ENCODE peak calls at places on chromosomes 4 and X, in seven cellular contexts. U, S, Y, B, J, L and W are unnamed samples.

GRCh38 chr4:185318679-185319078 is 77.0 kb downstream of the LRP2BP start:
- DNase-seq in Y (no peak), J (no peak), B (no peak), L (no peak), S (peak), U (no peak), W (no peak)

GRCh38 chrX:138006176-138006575 is 440.2 kb downstream of the ZIC3 start:
- DNase-seq in U (no peak), B (no peak), S (no peak), Y (no peak), L (no peak), J (no peak), W (no peak)

GRCh38 chrX:49276671-49277519 is 7.3 kb downstream of the PPP1R3F start:
- DNase-seq in U (no peak), B (no peak), S (no peak), Y (no peak), L (no peak), J (no peak), W (no peak)

GRCh38 chr4:40656221-40656863 is 26.7 kb upstream of the RBM47 start:
- DNase-seq in J (no peak), U (no peak), B (no peak), S (no peak), Y (no peak), L (no peak), W (no peak)

GRCh38 chr4:126899382-126899801 is 733.4 kb upstream of the INTU start:
- DNase-seq in L (no peak), J (no peak), Y (no peak), B (no peak), U (no peak), S (peak), W (peak)

GRCh38 chr4:173242466-173243250 is 74.0 kb downstream of the GALNT7 start:
- DNase-seq in U (no peak), B (no peak), S (no peak), J (no peak), Y (no peak), L (no peak), W (no peak)

GRCh38 chr4:2570551-2571222 is 34.2 kb downstream of the FAM193A start:
- DNase-seq in B (no peak), Y (peak), L (peak), J (no peak), U (peak), S (no peak), W (no peak)

GRCh38 chr4:5870701-5871100 is 22.2 kb downstream of the CRMP1 start:
- DNase-seq in L (no peak), B (no peak), Y (no peak), J (no peak), S (no peak), U (no peak), W (no peak)

GRCh38 chrX:119181491-119181890 is 53.9 kb upstream of the KIAA1210 start:
- DNase-seq in S (peak), J (no peak), B (no peak), Y (no peak), U (no peak), L (no peak), W (peak)

GRCh38 chrX:131827935-131828334 is 195.2 kb upstream of the STK26 start:
- DNase-seq in U (no peak), B (no peak), L (peak), J (peak), S (peak), Y (no peak), W (no peak)

GRCh38 chr4:56743550-56743949 is 62.5 kb upstream of the HOPX start:
- DNase-seq in Y (no peak), U (no peak), J (no peak), B (no peak), L (no peak), S (no peak), W (no peak)

GRCh38 chrX:13373807-13374187 is 53.9 kb upstream of the ATXN3L start:
- DNase-seq in Y (no peak), U (no peak), S (peak), L (no peak), J (no peak), B (no peak), W (peak)